ENCODE peak calls at places on chromosomes 5 and 9, in four cellular contexts. One of them, this sample, is unnamed.

GRCh38 chr5:138536665-138537315 is 6.2 kb downstream of the ETF1 start:
- DNase-seq in foreskin fibroblast: peak
- DNase-seq in cardiac septum: no peak
- DNase-seq in iPS DF 19.7: no peak
- DNase-seq in this sample: no peak

GRCh38 chr9:90517103-90517502 is 125.5 kb downstream of the DIRAS2 start:
- DNase-seq in cardiac septum: no peak
- DNase-seq in foreskin fibroblast: no peak
- DNase-seq in iPS DF 19.7: no peak
- DNase-seq in this sample: no peak

GRCh38 chr9:132239999-132240859 is 78.4 kb downstream of the NTNG2 start:
- DNase-seq in iPS DF 19.7: no peak
- DNase-seq in cardiac septum: no peak
- DNase-seq in foreskin fibroblast: no peak
- DNase-seq in this sample: no peak

GRCh38 chr9:68780735-68781134 is 75.7 kb downstream of the PIP5K1B start:
- DNase-seq in cardiac septum: no peak
- DNase-seq in iPS DF 19.7: no peak
- DNase-seq in foreskin fibroblast: peak
- DNase-seq in this sample: no peak

GRCh38 chr5:9820696-9821449 is 190.7 kb upstream of the TAS2R1 start:
- DNase-seq in iPS DF 19.7: no peak
- DNase-seq in cardiac septum: no peak
- DNase-seq in foreskin fibroblast: peak
- DNase-seq in this sample: peak

GRCh38 chr9:136381311-136381710 is 7.8 kb upstream of the CARD9 start:
- DNase-seq in cardiac septum: no peak
- DNase-seq in iPS DF 19.7: no peak
- DNase-seq in foreskin fibroblast: no peak
- DNase-seq in this sample: no peak

GRCh38 chr5:28576022-28576421 is 1537.6 kb upstream of the CDH9 start:
- DNase-seq in iPS DF 19.7: no peak
- DNase-seq in foreskin fibroblast: no peak
- DNase-seq in cardiac septum: no peak
- DNase-seq in this sample: no peak

GRCh38 chr5:150186796-150187356 is 3.0 kb upstream of the SLC6A7 start:
- DNase-seq in cardiac septum: no peak
- DNase-seq in foreskin fibroblast: no peak
- DNase-seq in iPS DF 19.7: no peak
- DNase-seq in this sample: no peak

GRCh38 chr5:171272996-171273970 is 35.8 kb upstream of the TLX3 start:
- DNase-seq in cardiac septum: no peak
- DNase-seq in iPS DF 19.7: peak
- DNase-seq in foreskin fibroblast: peak
- DNase-seq in this sample: no peak

GRCh38 chr9:136868644-136869043 is 2.5 kb upstream of the EDF1 start:
- DNase-seq in cardiac septum: no peak
- DNase-seq in iPS DF 19.7: no peak
- DNase-seq in foreskin fibroblast: no peak
- DNase-seq in this sample: no peak

GRCh38 chr9:133979124-133979920 is 12.8 kb downstream of the VAV2 start:
- DNase-seq in foreskin fibroblast: peak
- DNase-seq in iPS DF 19.7: no peak
- DNase-seq in cardiac septum: no peak
- DNase-seq in this sample: no peak

GRCh38 chr9:95874989-95875304 is 544 bp upstream of the ERCC6L2 start:
- DNase-seq in iPS DF 19.7: no peak
- DNase-seq in cardiac septum: peak
- DNase-seq in foreskin fibroblast: peak
- DNase-seq in this sample: no peak

GRCh38 chr5:125396462-125396861 is 650.0 kb upstream of the ZNF608 start:
- DNase-seq in cardiac septum: no peak
- DNase-seq in foreskin fibroblast: no peak
- DNase-seq in iPS DF 19.7: no peak
- DNase-seq in this sample: no peak

GRCh38 chr5:152462021-152462721 is 57.1 kb upstream of the NMUR2 start:
- DNase-seq in iPS DF 19.7: no peak
- DNase-seq in foreskin fibroblast: no peak
- DNase-seq in cardiac septum: no peak
- DNase-seq in this sample: no peak

GRCh38 chr9:36189978-36190377 is 743 bp upstream of the CLTA start:
- DNase-seq in cardiac septum: no peak
- DNase-seq in foreskin fibroblast: peak
- DNase-seq in iPS DF 19.7: no peak
- DNase-seq in this sample: no peak

GRCh38 chr5:15501057-15501791 is 1.2 kb downstream of the FBXL7 start:
- DNase-seq in foreskin fibroblast: peak
- DNase-seq in iPS DF 19.7: no peak
- DNase-seq in cardiac septum: peak
- DNase-seq in this sample: peak

GRCh38 chr5:137629646-137630045 is 106.2 kb downstream of the KLHL3 start:
- DNase-seq in iPS DF 19.7: peak
- DNase-seq in cardiac septum: no peak
- DNase-seq in foreskin fibroblast: peak
- DNase-seq in this sample: no peak

GRCh38 chr9:97425336-97425991 is 13.6 kb downstream of the TDRD7 start:
- DNase-seq in cardiac septum: no peak
- DNase-seq in foreskin fibroblast: no peak
- DNase-seq in iPS DF 19.7: no peak
- DNase-seq in this sample: no peak

GRCh38 chr9:72471096-72471495 is 50.3 kb upstream of the TMC1 start:
- DNase-seq in foreskin fibroblast: no peak
- DNase-seq in iPS DF 19.7: no peak
- DNase-seq in cardiac septum: no peak
- DNase-seq in this sample: no peak

GRCh38 chr5:148060309-148060708 is 3.5 kb upstream of the SPINK5 start:
- DNase-seq in foreskin fibroblast: no peak
- DNase-seq in cardiac septum: no peak
- DNase-seq in iPS DF 19.7: no peak
- DNase-seq in this sample: no peak

GRCh38 chr5:72597456-72597948 is 90.3 kb upstream of the ZNF366 start:
- DNase-seq in iPS DF 19.7: no peak
- DNase-seq in foreskin fibroblast: peak
- DNase-seq in cardiac septum: no peak
- DNase-seq in this sample: peak

GRCh38 chr9:131709741-131710499 is 30.0 kb downstream of the RAPGEF1 start:
- DNase-seq in foreskin fibroblast: peak
- DNase-seq in iPS DF 19.7: no peak
- DNase-seq in cardiac septum: no peak
- DNase-seq in this sample: peak

GRCh38 chr5:117379521-117379920 is 804.9 kb upstream of the SEMA6A start:
- DNase-seq in foreskin fibroblast: no peak
- DNase-seq in cardiac septum: no peak
- DNase-seq in iPS DF 19.7: no peak
- DNase-seq in this sample: no peak

GRCh38 chr5:123429221-123429954 is 6.2 kb upstream of the CEP120 start:
- DNase-seq in foreskin fibroblast: peak
- DNase-seq in cardiac septum: no peak
- DNase-seq in iPS DF 19.7: no peak
- DNase-seq in this sample: no peak

GRCh38 chr5:66246621-66247020 is 102.5 kb downstream of the SREK1 start:
- DNase-seq in iPS DF 19.7: no peak
- DNase-seq in cardiac septum: no peak
- DNase-seq in foreskin fibroblast: peak
- DNase-seq in this sample: peak